ENCODE peak calls at places on chromosomes 2 and 18, in ten cellular contexts. G, A, T, N, B, F, I, J, C and S are unnamed samples.

GRCh38 chr2:115161531-115162453 is 719.4 kb downstream of the DPP10 start:
- DNase-seq in G (peak), A (no peak), T (no peak), N (no peak), B (no peak), F (no peak), I (no peak), J (no peak), C (no peak), S (no peak)

GRCh38 chr18:2654828-2655152 is 736 bp upstream of the SMCHD1 start:
- DNase-seq in G (peak), A (no peak), T (no peak), N (no peak), B (no peak), F (no peak), I (no peak), J (no peak), C (no peak), S (no peak)

GRCh38 chr18:36628435-36629094 is 200.2 kb downstream of the TPGS2 start:
- DNase-seq in G (no peak), A (no peak), T (no peak), N (peak), B (peak), F (no peak), I (peak), J (peak), C (peak), S (no peak)

GRCh38 chr2:238821391-238821790 is 26.5 kb upstream of the TWIST2 start:
- DNase-seq in G (no peak), A (no peak), T (no peak), N (no peak), B (peak), F (no peak), I (no peak), J (peak), C (peak), S (no peak)

GRCh38 chr2:27715318-27716165 is 51.9 kb downstream of the SLC4A1AP start:
- DNase-seq in G (no peak), A (peak), T (no peak), N (peak), B (peak), F (peak), I (peak), J (no peak), C (peak), S (peak)

GRCh38 chr2:96109931-96110511 is 6.3 kb downstream of the ADRA2B start:
- DNase-seq in G (no peak), A (peak), T (no peak), N (no peak), B (no peak), F (no peak), I (no peak), J (no peak), C (no peak), S (peak)

GRCh38 chr18:5628512-5629255 is 84.9 kb upstream of the EPB41L3 start:
- DNase-seq in G (peak), A (peak), T (no peak), N (peak), B (peak), F (no peak), I (no peak), J (peak), C (no peak), S (peak)

GRCh38 chr2:74740395-74741075 is 86.5 kb downstream of the SEMA4F start:
- DNase-seq in G (peak), A (peak), T (no peak), N (peak), B (peak), F (peak), I (peak), J (peak), C (peak), S (peak)

GRCh38 chr2:239369631-239370161 is 31.1 kb downstream of the HDAC4 start:
- DNase-seq in G (no peak), A (peak), T (peak), N (peak), B (peak), F (peak), I (peak), J (no peak), C (peak), S (no peak)

GRCh38 chr18:48227206-48227605 is 182.0 kb downstream of the ZBTB7C start:
- DNase-seq in G (no peak), A (no peak), T (no peak), N (no peak), B (no peak), F (no peak), I (no peak), J (no peak), C (no peak), S (no peak)

GRCh38 chr2:67891642-67892041 is 171.2 kb downstream of the C1D start:
- DNase-seq in G (no peak), A (no peak), T (no peak), N (no peak), B (no peak), F (no peak), I (no peak), J (no peak), C (no peak), S (no peak)